ENCODE peak calls at places on chromosomes 6 and 20, in ten cellular contexts. One of them, this sample, is unnamed.

GRCh38 chr6:7390218-7390878 is 740 bp downstream of the RIOK1 start:
- DNase-seq in ELF-1: peak; percentile 25
- DNase-seq in activated gamma-delta T cell treated with Interleukin-2 at 50 U/mL for 16 hours: no peak
- DNase-seq in AG08395: no peak
- DNase-seq in HFF-Myc: no peak
- DNase-seq in endothelial cell: no peak
- DNase-seq in T-helper 1 cell: no peak
- DNase-seq in HEK293T: no peak
- DNase-seq in epithelial cell of esophagus: no peak
- DNase-seq in COLO829: no peak
- DNase-seq in this sample: no peak

GRCh38 chr6:144066745-144067484 is 28.5 kb downstream of the SF3B5 start:
- DNase-seq in ELF-1: no peak
- DNase-seq in activated gamma-delta T cell treated with Interleukin-2 at 50 U/mL for 16 hours: no peak
- DNase-seq in AG08395: no peak
- DNase-seq in HFF-Myc: no peak
- DNase-seq in endothelial cell: no peak
- DNase-seq in T-helper 1 cell: no peak
- DNase-seq in HEK293T: no peak
- DNase-seq in epithelial cell of esophagus: no peak
- DNase-seq in COLO829: no peak
- DNase-seq in this sample: no peak

GRCh38 chr6:88263591-88263990 is 97.4 kb upstream of the CNR1 start:
- DNase-seq in ELF-1: peak; percentile 58
- DNase-seq in activated gamma-delta T cell treated with Interleukin-2 at 50 U/mL for 16 hours: no peak
- DNase-seq in AG08395: no peak
- DNase-seq in HFF-Myc: no peak
- DNase-seq in endothelial cell: no peak
- DNase-seq in T-helper 1 cell: no peak
- DNase-seq in HEK293T: no peak
- DNase-seq in epithelial cell of esophagus: peak; percentile 18
- DNase-seq in COLO829: no peak
- DNase-seq in this sample: peak; percentile 22

GRCh38 chr6:33583591-33584155 is 3.6 kb upstream of the BAK1 start:
- DNase-seq in ELF-1: peak; percentile 55
- DNase-seq in activated gamma-delta T cell treated with Interleukin-2 at 50 U/mL for 16 hours: no peak
- DNase-seq in AG08395: no peak
- DNase-seq in HFF-Myc: no peak
- DNase-seq in endothelial cell: peak; percentile 63
- DNase-seq in T-helper 1 cell: no peak
- DNase-seq in HEK293T: peak; percentile 50
- DNase-seq in epithelial cell of esophagus: no peak
- DNase-seq in COLO829: no peak
- DNase-seq in this sample: no peak

GRCh38 chr6:21265264-21266044 is 328.1 kb upstream of the SOX4 start:
- DNase-seq in ELF-1: no peak
- DNase-seq in activated gamma-delta T cell treated with Interleukin-2 at 50 U/mL for 16 hours: no peak
- DNase-seq in AG08395: no peak
- DNase-seq in HFF-Myc: no peak
- DNase-seq in endothelial cell: no peak
- DNase-seq in T-helper 1 cell: no peak
- DNase-seq in HEK293T: no peak
- DNase-seq in epithelial cell of esophagus: peak; percentile 95
- DNase-seq in COLO829: no peak
- DNase-seq in this sample: no peak

GRCh38 chr6:36594029-36594815 is at the start of gene SRSF3:
- DNase-seq in ELF-1: peak; percentile 99
- DNase-seq in activated gamma-delta T cell treated with Interleukin-2 at 50 U/mL for 16 hours: peak; percentile 94
- DNase-seq in AG08395: peak; percentile 97
- DNase-seq in HFF-Myc: peak; percentile 94
- DNase-seq in endothelial cell: peak; percentile 95
- DNase-seq in T-helper 1 cell: peak; percentile 95
- DNase-seq in HEK293T: peak; percentile 95
- DNase-seq in epithelial cell of esophagus: peak; percentile 99
- DNase-seq in COLO829: peak; percentile 99
- DNase-seq in this sample: peak; percentile 99

GRCh38 chr20:41748051-41748450 is 129.9 kb upstream of the CHD6 start:
- DNase-seq in ELF-1: no peak
- DNase-seq in activated gamma-delta T cell treated with Interleukin-2 at 50 U/mL for 16 hours: no peak
- DNase-seq in AG08395: no peak
- DNase-seq in HFF-Myc: no peak
- DNase-seq in endothelial cell: no peak
- DNase-seq in T-helper 1 cell: no peak
- DNase-seq in HEK293T: no peak
- DNase-seq in epithelial cell of esophagus: no peak
- DNase-seq in COLO829: no peak
- DNase-seq in this sample: no peak

GRCh38 chr6:113619077-113619476 is 238.1 kb upstream of the MARCKS start:
- DNase-seq in ELF-1: no peak
- DNase-seq in activated gamma-delta T cell treated with Interleukin-2 at 50 U/mL for 16 hours: no peak
- DNase-seq in AG08395: no peak
- DNase-seq in HFF-Myc: no peak
- DNase-seq in endothelial cell: no peak
- DNase-seq in T-helper 1 cell: no peak
- DNase-seq in HEK293T: no peak
- DNase-seq in epithelial cell of esophagus: no peak
- DNase-seq in COLO829: no peak
- DNase-seq in this sample: no peak

GRCh38 chr6:123091896-123092271 is 95.8 kb downstream of the CLVS2 start:
- DNase-seq in ELF-1: no peak
- DNase-seq in activated gamma-delta T cell treated with Interleukin-2 at 50 U/mL for 16 hours: no peak
- DNase-seq in AG08395: no peak
- DNase-seq in HFF-Myc: no peak
- DNase-seq in endothelial cell: no peak
- DNase-seq in T-helper 1 cell: no peak
- DNase-seq in HEK293T: no peak
- DNase-seq in epithelial cell of esophagus: no peak
- DNase-seq in COLO829: no peak
- DNase-seq in this sample: no peak

GRCh38 chr6:144372116-144372515 is 87.0 kb downstream of the UTRN start:
- DNase-seq in ELF-1: no peak
- DNase-seq in activated gamma-delta T cell treated with Interleukin-2 at 50 U/mL for 16 hours: no peak
- DNase-seq in AG08395: no peak
- DNase-seq in HFF-Myc: no peak
- DNase-seq in endothelial cell: no peak
- DNase-seq in T-helper 1 cell: no peak
- DNase-seq in HEK293T: no peak
- DNase-seq in epithelial cell of esophagus: no peak
- DNase-seq in COLO829: no peak
- DNase-seq in this sample: no peak

GRCh38 chr6:157942351-157942750 is 39.3 kb upstream of the SYNJ2 start:
- DNase-seq in ELF-1: no peak
- DNase-seq in activated gamma-delta T cell treated with Interleukin-2 at 50 U/mL for 16 hours: no peak
- DNase-seq in AG08395: no peak
- DNase-seq in HFF-Myc: no peak
- DNase-seq in endothelial cell: no peak
- DNase-seq in T-helper 1 cell: no peak
- DNase-seq in HEK293T: no peak
- DNase-seq in epithelial cell of esophagus: no peak
- DNase-seq in COLO829: no peak
- DNase-seq in this sample: no peak

GRCh38 chr6:55918639-55919038 is 43.2 kb upstream of the BMP5 start:
- DNase-seq in ELF-1: no peak
- DNase-seq in activated gamma-delta T cell treated with Interleukin-2 at 50 U/mL for 16 hours: no peak
- DNase-seq in AG08395: peak; percentile 10
- DNase-seq in HFF-Myc: no peak
- DNase-seq in endothelial cell: no peak
- DNase-seq in T-helper 1 cell: no peak
- DNase-seq in HEK293T: no peak
- DNase-seq in epithelial cell of esophagus: peak; percentile 56
- DNase-seq in COLO829: no peak
- DNase-seq in this sample: no peak

GRCh38 chr20:58577871-58578615 is 62.8 kb upstream of the APCDD1L start:
- DNase-seq in ELF-1: no peak
- DNase-seq in activated gamma-delta T cell treated with Interleukin-2 at 50 U/mL for 16 hours: no peak
- DNase-seq in AG08395: no peak
- DNase-seq in HFF-Myc: no peak
- DNase-seq in endothelial cell: no peak
- DNase-seq in T-helper 1 cell: no peak
- DNase-seq in HEK293T: no peak
- DNase-seq in epithelial cell of esophagus: no peak
- DNase-seq in COLO829: no peak
- DNase-seq in this sample: no peak

GRCh38 chr20:42795399-42795798 is 394.3 kb downstream of the PTPRT start:
- DNase-seq in ELF-1: no peak
- DNase-seq in activated gamma-delta T cell treated with Interleukin-2 at 50 U/mL for 16 hours: no peak
- DNase-seq in AG08395: no peak
- DNase-seq in HFF-Myc: no peak
- DNase-seq in endothelial cell: no peak
- DNase-seq in T-helper 1 cell: no peak
- DNase-seq in HEK293T: no peak
- DNase-seq in epithelial cell of esophagus: no peak
- DNase-seq in COLO829: no peak
- DNase-seq in this sample: peak; percentile 52

GRCh38 chr6:55445648-55446204 is 118.5 kb downstream of the GFRAL start:
- DNase-seq in ELF-1: peak; percentile 6
- DNase-seq in activated gamma-delta T cell treated with Interleukin-2 at 50 U/mL for 16 hours: no peak
- DNase-seq in AG08395: peak; percentile 29
- DNase-seq in HFF-Myc: no peak
- DNase-seq in endothelial cell: peak; percentile 6
- DNase-seq in T-helper 1 cell: no peak
- DNase-seq in HEK293T: peak; percentile 15
- DNase-seq in epithelial cell of esophagus: peak; percentile 51
- DNase-seq in COLO829: no peak
- DNase-seq in this sample: peak; percentile 37

This sample was measured in retina.